ENCODE peak calls at places on chromosomes 5 and 9, in five cellular contexts. K, R, M, W and C are unnamed samples. For H3K4me1, the result is how much of the 10 kb centered on the place peaks cover.

GRCh38 chr9:110156902-110157301 is 51.1 kb downstream of the C9orf152 start:
- DNase-seq in K (no peak), R (no peak), M (no peak), W (no peak), C (no peak)

GRCh38 chr5:149172709-149173505 is 31.6 kb downstream of the ABLIM3 start:
- DNase-seq in K (no peak), R (no peak), M (no peak), W (no peak), C (no peak)

GRCh38 chr5:112267231-112267630 is 151.8 kb downstream of the EPB41L4A start:
- DNase-seq in K (no peak), R (no peak), M (no peak), W (no peak), C (no peak)

GRCh38 chr9:36812556-36812955 is 221.5 kb downstream of the PAX5 start:
- DNase-seq in K (no peak), R (no peak), M (no peak), W (no peak), C (no peak)

GRCh38 chr5:155307219-155307618 is 293.7 kb downstream of the KIF4B start:
- DNase-seq in K (no peak), R (no peak), M (no peak), W (no peak), C (no peak)

GRCh38 chr5:6175172-6175855 is 203.0 kb downstream of the MED10 start:
- DNase-seq in K (no peak), R (no peak), M (no peak), W (no peak), C (no peak)

GRCh38 chr9:69923972-69924371 is 103.4 kb downstream of the CFAP95 start:
- DNase-seq in K (no peak), R (no peak), M (no peak), W (no peak), C (no peak)

GRCh38 chr5:94361161-94361560 is 257.2 kb downstream of the KIAA0825 start:
- DNase-seq in K (no peak), R (no peak), M (no peak), W (no peak), C (no peak)

GRCh38 chr9:22452415-22453010 is 5.9 kb downstream of the DMRTA1 start:
- DNase-seq in K (peak), R (peak), M (peak), W (peak), C (peak)

GRCh38 chr9:110776207-110776606 is 107.6 kb downstream of the MUSK start:
- DNase-seq in K (no peak), R (no peak), M (no peak), W (no peak), C (no peak)

GRCh38 chr9:104915739-104916138 is 12.2 kb downstream of the ABCA1 start:
- DNase-seq in K (no peak), R (no peak), M (no peak), W (no peak), C (no peak)

GRCh38 chr5:12743582-12743981 is 839.3 kb upstream of the CTNND2 start:
- DNase-seq in K (no peak), R (no peak), M (no peak), W (no peak), C (no peak)

GRCh38 chr9:119004618-119004990 is 364.6 kb downstream of the BRINP1 start:
- DNase-seq in K (no peak), R (peak), M (peak), W (peak), C (peak)

GRCh38 chr5:53008751-53009150 is 19.6 kb downstream of the ITGA2 start:
- DNase-seq in K (peak), R (no peak), M (no peak), W (no peak), C (no peak)

DNA sequence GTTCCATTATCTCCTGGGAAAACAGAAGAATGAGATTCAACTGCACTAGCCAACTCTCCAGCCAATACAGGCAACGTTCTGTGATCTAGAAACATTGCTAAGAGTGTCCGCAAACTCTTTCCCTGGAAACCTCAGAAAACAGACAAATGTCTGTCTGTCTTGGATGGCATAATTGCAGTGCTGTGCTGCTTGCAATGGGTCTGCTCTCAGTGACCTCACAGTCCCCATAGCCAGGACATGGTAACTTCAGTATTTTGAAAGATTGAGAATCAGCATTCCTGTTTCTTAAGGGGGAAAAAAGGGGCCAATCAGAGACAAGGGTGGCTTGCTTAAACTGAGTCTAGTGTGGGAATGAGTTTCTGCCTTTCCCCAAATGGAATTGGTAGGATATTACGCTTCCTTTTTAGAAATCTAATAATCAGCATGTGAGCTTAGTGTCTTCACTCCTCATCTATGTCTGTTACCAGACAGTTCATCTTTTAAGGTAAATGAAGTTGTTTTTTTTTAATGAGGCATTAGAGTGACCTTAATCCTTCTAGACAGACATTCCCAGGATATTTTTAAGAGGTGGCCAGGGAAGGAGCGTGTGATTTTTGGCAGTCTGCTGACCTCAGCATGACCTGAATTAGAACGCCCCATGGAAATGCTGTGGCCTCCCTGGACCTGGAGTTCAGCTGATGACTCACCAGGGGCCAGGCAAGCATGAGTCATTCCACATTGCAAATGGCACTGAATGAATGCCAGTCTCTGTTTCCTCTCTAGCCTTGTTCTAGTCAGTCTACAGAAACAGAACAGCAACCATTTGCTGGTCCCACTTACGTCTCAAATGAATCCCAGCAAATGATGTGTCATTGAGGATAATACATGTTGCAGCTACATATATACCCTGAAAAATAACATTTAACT is 210.2 kb upstream of the ACTBL2 start:
- DNase-seq in K (peak), R (peak), M (peak), W (peak), C (peak)
- H3K4me1 ChIP-seq in K (under half), R (under half), M (under half), W (half or more), C (under half)

GRCh38 chr5:151148583-151148982 is 9.0 kb downstream of the ANXA6 start:
- DNase-seq in K (no peak), R (no peak), M (no peak), W (no peak), C (no peak)

GRCh38 chr5:151144922-151145321 is 12.7 kb downstream of the ANXA6 start:
- DNase-seq in K (no peak), R (no peak), M (no peak), W (no peak), C (no peak)

GRCh38 chr5:151147033-151147432 is 10.5 kb downstream of the ANXA6 start:
- DNase-seq in K (no peak), R (no peak), M (no peak), W (no peak), C (no peak)

GRCh38 chr5:151144275-151144674 is 13.3 kb downstream of the ANXA6 start:
- DNase-seq in K (no peak), R (no peak), M (no peak), W (no peak), C (no peak)

GRCh38 chr5:151146003-151146524 is 11.5 kb downstream of the ANXA6 start:
- DNase-seq in K (no peak), R (no peak), M (no peak), W (no peak), C (no peak)
- H3K4me1 ChIP-seq in K (under half), R (under half), M (under half), W (half or more), C (under half)

GRCh38 chr5:142319105-142319504 is 5.7 kb downstream of the SPRY4 start:
- DNase-seq in K (no peak), R (no peak), M (no peak), W (no peak), C (no peak)
- H3K4me1 ChIP-seq in K (half or more), R (under half), M (under half), W (half or more), C (under half)

GRCh38 chr5:56827923-56828322 is 12.6 kb downstream of the MAP3K1 start:
- DNase-seq in K (no peak), R (no peak), M (no peak), W (no peak), C (no peak)
- H3K4me1 ChIP-seq in K (under half), R (under half), M (under half), W (half or more), C (under half)